ENCODE peak calls at places on chromosomes 4 and X, in five cellular contexts. Y, X, U, V and R are unnamed samples.

GRCh38 chr4:148214529-148215166 is 227.6 kb downstream of the NR3C2 start:
- DNase-seq in V (no peak), U (no peak), Y (no peak), X (no peak), R (no peak)

GRCh38 chrX:123884809-123885408 is 25.1 kb downstream of the XIAP start:
- DNase-seq in Y (no peak), U (no peak), V (no peak), X (peak; percentile 28), R (peak; percentile 10)

GRCh38 chrX:134338527-134338926 is 101.5 kb downstream of the CCDC160 start:
- DNase-seq in U (peak; percentile 8), Y (no peak), X (no peak), V (peak; percentile 10), R (no peak)

GRCh38 chrX:79573760-79574159 is 206.6 kb upstream of the ITM2A start:
- DNase-seq in U (no peak), Y (no peak), V (no peak), X (no peak), R (no peak)

GRCh38 chr4:148354186-148354585 is 88.0 kb downstream of the NR3C2 start:
- DNase-seq in Y (no peak), U (no peak), V (no peak), X (no peak), R (no peak)

GRCh38 chrX:111169141-111169540 is 73.2 kb downstream of the PAK3 start:
- DNase-seq in X (no peak), Y (no peak), U (no peak), V (no peak), R (no peak)

GRCh38 chrX:50211510-50211909 is 6.9 kb downstream of the CCNB3 start:
- DNase-seq in U (no peak), X (no peak), Y (no peak), V (no peak), R (no peak)

GRCh38 chr4:162408309-162408708 is 244.5 kb upstream of the FSTL5 start:
- DNase-seq in Y (no peak), V (no peak), X (no peak), U (no peak), R (no peak)

GRCh38 chr4:107153956-107154355 is 117.8 kb upstream of the DKK2 start:
- DNase-seq in V (no peak), Y (no peak), U (no peak), X (no peak), R (no peak)

GRCh38 chrX:153494541-153495361 is at the start of gene BGN:
- DNase-seq in X (no peak), Y (no peak), U (peak; percentile 11), V (no peak), R (peak; percentile 48)

GRCh38 chr4:22115262-22115661 is 166.7 kb upstream of the KCNIP4 start:
- DNase-seq in X (no peak), U (no peak), Y (no peak), V (no peak), R (no peak)

GRCh38 chr4:56147371-56147770 is 198.6 kb downstream of the CEP135 start:
- DNase-seq in V (no peak), U (no peak), Y (no peak), X (no peak), R (no peak)

GRCh38 chr4:30962949-30963348 is 242.8 kb downstream of the PCDH7 start:
- DNase-seq in Y (no peak), V (no peak), U (no peak), X (no peak), R (no peak)

GRCh38 chr4:142703694-142704309 is 142.3 kb downstream of the INPP4B start:
- DNase-seq in Y (peak; percentile 23), U (no peak), X (peak; percentile 17), V (peak; percentile 53), R (no peak)

GRCh38 chr4:147836807-147837206 is 104.9 kb downstream of the ARHGAP10 start:
- DNase-seq in V (no peak), X (no peak), U (no peak), Y (no peak), R (no peak)